ENCODE peak calls at places on chromosomes 5 and 9, in seven cellular contexts. B is AG08396; M is activated CD8-positive, alpha-beta memory T cell treated with anti-CD3 and anti-CD28 coated beads for 48 hours; H is LHCN-M2; T is adipocyte; R is hippocampal formation; Z is NCI-H524. V is an unnamed sample.

GRCh38 chr9:104780796-104781395 is 17.0 kb downstream of the NIPSNAP3B start:
- DNase-seq in M (no peak), R (no peak), H (peak), T (peak), B (peak), Z (peak), V (no peak)

GRCh38 chr9:87437966-87438365 is 59.7 kb upstream of the DAPK1 start:
- DNase-seq in M (no peak), H (peak), B (no peak), T (no peak), R (no peak), Z (no peak), V (no peak)

GRCh38 chr9:33051149-33051548 is 25.3 kb downstream of the SMU1 start:
- DNase-seq in Z (no peak), M (no peak), T (no peak), B (no peak), H (no peak), R (no peak), V (no peak)

GRCh38 chr9:89677696-89678393 is 73.0 kb downstream of the GADD45G start:
- DNase-seq in B (no peak), H (peak), T (no peak), Z (peak), M (no peak), R (no peak), V (no peak)

GRCh38 chr9:93582115-93582514 is 5.7 kb downstream of the PHF2 start:
- DNase-seq in R (no peak), M (no peak), Z (no peak), B (no peak), H (no peak), T (no peak), V (no peak)

GRCh38 chr9:2242778-2243395 is 227.7 kb downstream of the SMARCA2 start:
- DNase-seq in R (no peak), T (no peak), H (no peak), B (no peak), Z (no peak), M (no peak), V (no peak)

GRCh38 chr9:77647659-77648457 is at the start of gene GNA14:
- DNase-seq in B (no peak), R (no peak), M (no peak), T (peak), H (no peak), Z (peak), V (no peak)

GRCh38 chr5:151037561-151038291 is 17.3 kb downstream of the GPX3 start:
- DNase-seq in T (peak), Z (no peak), M (no peak), B (peak), H (peak), R (no peak), V (no peak)

V was measured in GOT3.